ENCODE peak calls at places on chromosomes 12 and 14, in ten cellular contexts. Y, E, X, R, Q, D, Z, G, K and V are unnamed samples.

GRCh38 chr14:30940886-30941285 is 66.5 kb downstream of the COCH start:
- DNase-seq in Y (no peak), E (no peak), X (no peak), R (no peak), Q (no peak), D (no peak), Z (no peak), G (no peak), K (no peak), V (no peak)

GRCh38 chr14:28467611-28468010 is 299.0 kb upstream of the FOXG1 start:
- DNase-seq in Y (no peak), E (no peak), X (no peak), R (no peak), Q (no peak), D (no peak), Z (no peak), G (no peak), K (no peak), V (no peak)

GRCh38 chr12:131015581-131016337 is 62.1 kb downstream of the ADGRD1 start:
- DNase-seq in Y (no peak), E (no peak), X (no peak), R (no peak), Q (no peak), D (no peak), Z (no peak), G (no peak), K (no peak), V (no peak)

GRCh38 chr12:14071833-14072232 is 90.4 kb upstream of the GRIN2B start:
- DNase-seq in Y (no peak), E (no peak), X (no peak), R (no peak), Q (no peak), D (no peak), Z (no peak), G (no peak), K (no peak), V (no peak)

GRCh38 chr14:91242635-91243034 is 1.9 kb downstream of the GPR68 start:
- DNase-seq in Y (no peak), E (no peak), X (no peak), R (no peak), Q (no peak), D (no peak), Z (no peak), G (no peak), K (no peak), V (no peak)

GRCh38 chr12:3527181-3527580 is 36.2 kb downstream of the PRMT8 start:
- DNase-seq in Y (peak), E (no peak), X (peak), R (no peak), Q (no peak), D (no peak), Z (no peak), G (peak), K (no peak), V (peak)

GRCh38 chr12:905273-906076 is 44.0 kb downstream of the RAD52 start:
- DNase-seq in Y (no peak), E (no peak), X (no peak), R (no peak), Q (no peak), D (no peak), Z (no peak), G (no peak), K (no peak), V (no peak)

GRCh38 chr12:30599631-30600030 is 96.0 kb downstream of the IPO8 start:
- DNase-seq in Y (no peak), E (no peak), X (peak), R (no peak), Q (no peak), D (no peak), Z (no peak), G (no peak), K (peak), V (no peak)

GRCh38 chr12:113214938-113215400 is 6.3 kb upstream of the TPCN1 start:
- DNase-seq in Y (peak), E (peak), X (peak), R (peak), Q (no peak), D (no peak), Z (no peak), G (peak), K (no peak), V (peak)

GRCh38 chr12:53328043-53328435 is 6.6 kb upstream of the AAAS start:
- DNase-seq in Y (no peak), E (no peak), X (no peak), R (no peak), Q (no peak), D (no peak), Z (no peak), G (no peak), K (no peak), V (no peak)

GRCh38 chr14:94632305-94632590 is 20.1 kb downstream of the SERPINA3 start:
- DNase-seq in Y (no peak), E (no peak), X (no peak), R (no peak), Q (no peak), D (no peak), Z (no peak), G (no peak), K (no peak), V (no peak)

GRCh38 chr12:5688226-5688625 is 256.3 kb downstream of the NTF3 start:
- DNase-seq in Y (no peak), E (no peak), X (no peak), R (no peak), Q (no peak), D (no peak), Z (no peak), G (no peak), K (no peak), V (no peak)

GRCh38 chr14:89331398-89331797 is 85.6 kb downstream of the FOXN3 start:
- DNase-seq in Y (no peak), E (no peak), X (no peak), R (peak), Q (no peak), D (no peak), Z (no peak), G (no peak), K (no peak), V (no peak)

GRCh38 chr14:30211326-30211725 is 283.7 kb upstream of the PRKD1 start:
- DNase-seq in Y (no peak), E (no peak), X (no peak), R (no peak), Q (no peak), D (no peak), Z (no peak), G (no peak), K (no peak), V (no peak)

GRCh38 chr14:87491816-87492215 is 501.2 kb downstream of the GALC start:
- DNase-seq in Y (no peak), E (no peak), X (peak), R (no peak), Q (no peak), D (no peak), Z (no peak), G (no peak), K (no peak), V (no peak)

GRCh38 chr12:131673519-131674265 is 37.2 kb upstream of the SFSWAP start:
- DNase-seq in Y (no peak), E (no peak), X (peak), R (no peak), Q (no peak), D (no peak), Z (no peak), G (no peak), K (no peak), V (no peak)

GRCh38 chr14:22836301-22837058 is at the start of gene MMP14:
- DNase-seq in Y (no peak), E (peak), X (peak), R (no peak), Q (no peak), D (no peak), Z (no peak), G (peak), K (peak), V (no peak)

GRCh38 chr12:52906049-52906645 is 1.3 kb upstream of the KRT8 start:
- DNase-seq in Y (no peak), E (no peak), X (peak), R (no peak), Q (no peak), D (no peak), Z (no peak), G (no peak), K (no peak), V (no peak)

GRCh38 chr12:132115500-132115899 is 28.6 kb downstream of the DDX51 start:
- DNase-seq in Y (no peak), E (no peak), X (no peak), R (no peak), Q (no peak), D (no peak), Z (no peak), G (no peak), K (no peak), V (no peak)

GRCh38 chr12:68587448-68587873 is 23.2 kb upstream of the RAP1B start:
- DNase-seq in Y (no peak), E (no peak), X (no peak), R (no peak), Q (peak), D (no peak), Z (peak), G (no peak), K (no peak), V (peak)

GRCh38 chr14:74697543-74697942 is 15.3 kb downstream of the AREL1 start:
- DNase-seq in Y (no peak), E (no peak), X (peak), R (no peak), Q (no peak), D (no peak), Z (no peak), G (peak), K (no peak), V (no peak)

GRCh38 chr12:2876431-2877046 is 435 bp downstream of the FOXM1 start:
- DNase-seq in Y (no peak), E (no peak), X (peak), R (no peak), Q (no peak), D (no peak), Z (peak), G (no peak), K (no peak), V (peak)

GRCh38 chr14:81453166-81453766 is 53.1 kb upstream of the STON2 start:
- DNase-seq in Y (peak), E (peak), X (peak), R (no peak), Q (no peak), D (no peak), Z (peak), G (no peak), K (peak), V (peak)

GRCh38 chr12:8989425-8989824 is at the start of gene KLRG1:
- DNase-seq in Y (no peak), E (no peak), X (no peak), R (no peak), Q (no peak), D (no peak), Z (no peak), G (no peak), K (no peak), V (peak)